ENCODE peak calls at places on chromosome 20, in four cellular contexts. N is progenitor cell of endocrine pancreas, K is fibroblast of the aortic adventitia, Y is left colon. F is an unnamed sample.

GRCh38 chr20:63224272-63225081 is 8.5 kb upstream of the YTHDF1 start:
- DNase-seq in N (no peak), K (peak; percentile 45), Y (peak; percentile 38), F (peak; percentile 32)

GRCh38 chr20:11652128-11652527 is 265.6 kb upstream of the BTBD3 start:
- DNase-seq in N (no peak), K (no peak), Y (no peak), F (no peak)

GRCh38 chr20:1842281-1842680 is 52.9 kb upstream of the SIRPA start:
- DNase-seq in N (no peak), K (no peak), Y (no peak), F (no peak)

GRCh38 chr20:38260378-38261053 is at the start of gene KIAA1755:
- DNase-seq in N (no peak), K (peak; percentile 34), Y (no peak), F (peak; percentile 82)

GRCh38 chr20:2800590-2801458 is at the start of gene CPXM1:
- DNase-seq in N (peak; percentile 61), K (no peak), Y (no peak), F (no peak)

GRCh38 chr20:47161411-47161810 is 195.1 kb downstream of the ZMYND8 start:
- DNase-seq in N (no peak), K (no peak), Y (no peak), F (no peak)

GRCh38 chr20:9059931-9060330 is 9.0 kb upstream of the PLCB4 start:
- DNase-seq in N (no peak), K (peak; percentile 46), Y (no peak), F (no peak)

GRCh38 chr20:62609170-62609786 is 33.0 kb upstream of the SLCO4A1 start:
- DNase-seq in N (no peak), K (no peak), Y (no peak), F (no peak)

GRCh38 chr20:32972181-32973076 is 31.8 kb downstream of the SUN5 start:
- DNase-seq in N (no peak), K (no peak), Y (peak; percentile 34), F (no peak)

GRCh38 chr20:46933150-46933549 is 38.5 kb downstream of the EYA2 start:
- DNase-seq in N (no peak), K (no peak), Y (no peak), F (no peak)

GRCh38 chr20:62858059-62858458 is 3.6 kb downstream of the TCFL5 start:
- DNase-seq in N (no peak), K (no peak), Y (no peak), F (peak; percentile 49)

GRCh38 chr20:63652192-63652980 is 838 bp downstream of the STMN3 start:
- DNase-seq in N (no peak), K (peak; percentile 10), Y (peak; percentile 21), F (no peak)

GRCh38 chr20:22160254-22160653 is 424.1 kb downstream of the FOXA2 start:
- DNase-seq in N (no peak), K (no peak), Y (no peak), F (no peak)

GRCh38 chr20:4604580-4604979 is 117.1 kb upstream of the PRND start:
- DNase-seq in N (no peak), K (no peak), Y (no peak), F (no peak)

GRCh38 chr20:36093025-36093803 is 61.3 kb upstream of the EPB41L1 start:
- DNase-seq in N (no peak), K (no peak), Y (peak; percentile 84), F (no peak)

GRCh38 chr20:10653593-10654288 is 20.1 kb downstream of the JAG1 start:
- DNase-seq in N (no peak), K (peak; percentile 93), Y (no peak), F (no peak)

GRCh38 chr20:63896136-63896890 is 1.4 kb downstream of the DNAJC5 start:
- DNase-seq in N (no peak), K (peak; percentile 21), Y (peak; percentile 69), F (peak; percentile 50)